ENCODE peak calls at places on chromosome 4, in eight cellular contexts. N is NB4, V is transverse colon, J is HepG2, H is GM12892, F is ovary, X is H54, W is lower leg skin. O is an unnamed sample.

GRCh38 chr4:75555294-75556164 is at the start of gene ODAPH:
- DNase-seq in X (peak), J (no peak), V (peak), F (no peak), N (no peak), W (no peak), H (peak), O (no peak)

GRCh38 chr4:87121332-87122065 is 98.9 kb downstream of the KLHL8 start:
- DNase-seq in F (no peak), W (peak), V (no peak), X (no peak), N (no peak), H (no peak), J (no peak), O (no peak)

GRCh38 chr4:139419388-139419914 is 34.5 kb upstream of the RAB33B start:
- DNase-seq in N (peak), F (no peak), J (no peak), X (no peak), W (peak), H (no peak), V (peak), O (no peak)

GRCh38 chr4:73814679-73815078 is 21.8 kb upstream of the CXCL6 start:
- DNase-seq in F (no peak), W (no peak), J (no peak), N (no peak), X (no peak), H (no peak), V (no peak), O (no peak)

GRCh38 chr4:141410839-141411238 is 190.1 kb downstream of the ZNF330 start:
- DNase-seq in W (no peak), H (no peak), F (no peak), V (no peak), J (no peak), N (no peak), X (no peak), O (no peak)

GRCh38 chr4:97942951-97943350 is 200.3 kb downstream of the STPG2 start:
- DNase-seq in X (no peak), H (no peak), N (no peak), W (no peak), F (no peak), J (no peak), V (no peak), O (no peak)

GRCh38 chr4:186808635-186809018 is 85.0 kb upstream of the FAT1 start:
- DNase-seq in J (no peak), V (no peak), F (no peak), N (peak), W (no peak), H (no peak), X (no peak), O (no peak)

GRCh38 chr4:1470816-1471442 is 64.7 kb upstream of the NKX1-1 start:
- DNase-seq in W (no peak), V (no peak), X (no peak), F (no peak), J (no peak), N (no peak), H (no peak), O (no peak)

GRCh38 chr4:124189545-124189944 is 523.0 kb downstream of the ANKRD50 start:
- DNase-seq in N (no peak), V (no peak), F (no peak), J (no peak), H (no peak), W (no peak), X (no peak), O (no peak)

GRCh38 chr4:8355306-8355705 is 85.2 kb downstream of the ACOX3 start:
- DNase-seq in X (no peak), J (no peak), V (no peak), F (no peak), N (no peak), H (no peak), W (no peak), O (no peak)

GRCh38 chr4:99510721-99511120 is at the start of gene C4orf17:
- DNase-seq in H (no peak), V (no peak), F (no peak), X (no peak), N (no peak), W (no peak), J (no peak), O (no peak)
- TF ChIP-seq POLR2A in H (no peak), V (no peak), F (no peak), X (no peak), N (no peak), W (no peak), J (no peak), O (no peak)

GRCh38 chr4:88745581-88746163 is 48.0 kb upstream of the NAP1L5 start:
- DNase-seq in X (no peak), F (no peak), N (no peak), W (no peak), J (no peak), H (no peak), V (no peak), O (no peak)
- TF ChIP-seq POLR2A in X (no peak), F (no peak), N (no peak), W (no peak), J (no peak), H (no peak), V (no peak), O (no peak)

GRCh38 chr4:155953151-155954117 is at the start of gene CTSO:
- DNase-seq in J (peak), V (peak), X (peak), H (peak), N (peak), F (peak), W (peak), O (peak)
- TF ChIP-seq POLR2A in J (no peak), V (peak), X (peak), H (peak), N (no peak), F (peak), W (no peak), O (peak)

DNA sequence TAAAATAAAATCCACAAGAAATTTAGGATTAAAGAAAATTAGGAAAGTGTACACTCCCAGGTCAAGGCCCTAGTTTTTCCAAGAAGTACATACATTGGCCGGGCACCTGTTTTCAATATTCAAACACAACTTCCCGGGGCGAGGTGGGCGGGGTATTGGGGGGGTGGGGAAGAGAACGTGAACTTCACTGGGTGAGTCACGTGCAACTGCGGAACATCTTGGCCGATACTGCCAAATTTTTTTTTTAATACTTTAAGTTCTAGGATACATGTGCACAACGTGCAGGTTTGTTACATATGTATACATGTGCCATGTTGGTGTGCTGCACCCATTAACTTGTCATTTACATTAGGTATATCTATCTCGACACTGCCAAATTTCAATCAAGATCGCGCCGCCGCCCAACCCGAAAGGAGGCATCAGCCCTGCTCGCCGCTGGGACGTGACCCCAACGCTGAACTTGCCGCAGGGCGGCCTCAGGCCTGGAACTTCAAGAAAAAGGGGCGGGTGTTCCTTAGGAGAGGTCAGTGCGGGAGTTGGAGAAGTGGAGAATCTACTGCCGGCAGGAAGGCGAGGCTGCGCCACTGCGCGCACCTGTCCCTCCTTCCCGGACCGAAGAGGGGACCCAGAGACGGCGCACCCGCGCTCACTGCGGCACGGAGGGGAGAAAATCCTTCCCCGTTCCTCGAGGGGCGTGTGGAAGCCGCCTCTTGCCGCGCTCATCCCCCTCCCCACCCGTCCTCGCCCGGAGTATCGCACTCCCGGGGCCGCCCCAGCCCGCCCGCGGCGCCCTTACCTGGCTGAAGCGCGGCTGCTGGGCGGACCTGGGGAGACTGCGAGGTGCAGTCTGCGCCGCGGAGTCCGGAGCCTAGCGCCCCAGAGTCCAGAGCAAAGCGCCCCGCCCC is at the start of gene TEC:
- DNase-seq in F (peak), V (peak), J (no peak), H (no peak), X (no peak), N (peak), W (peak), O (peak)
- TF ChIP-seq POLR2A in F (no peak), V (peak), J (no peak), H (peak), X (no peak), N (no peak), W (no peak), O (peak)

O was measured in erythroblast.